ENCODE peak calls at places on chromosomes 4 and X, in six cellular contexts. One of them, this sample, is unnamed.

GRCh38 chrX:18973527-18974192 is 10.3 kb downstream of the PHKA2 start:
- DNase-seq in COR-L47: peak; percentile 30
- DNase-seq in cerebellar nuclear complex: no peak
- DNase-seq in fibroblast of lung: no peak
- DNase-seq in left colon: peak; percentile 36
- DNase-seq in NCI-H748 treated with DMSO at 0.1 percent for 48 hours: peak; percentile 52
- DNase-seq in this sample: no peak

GRCh38 chr4:16124232-16124631 is 40.4 kb upstream of the PROM1 start:
- DNase-seq in COR-L47: peak; percentile 75
- DNase-seq in cerebellar nuclear complex: no peak
- DNase-seq in fibroblast of lung: no peak
- DNase-seq in left colon: no peak
- DNase-seq in NCI-H748 treated with DMSO at 0.1 percent for 48 hours: no peak
- DNase-seq in this sample: no peak

GRCh38 chr4:125283702-125284279 is 31.0 kb upstream of the FAT4 start:
- DNase-seq in COR-L47: no peak
- DNase-seq in cerebellar nuclear complex: no peak
- DNase-seq in fibroblast of lung: peak; percentile 66
- DNase-seq in left colon: no peak
- DNase-seq in NCI-H748 treated with DMSO at 0.1 percent for 48 hours: no peak
- DNase-seq in this sample: peak; percentile 42

GRCh38 chr4:153594208-153594607 is 89.9 kb upstream of the TLR2 start:
- DNase-seq in COR-L47: no peak
- DNase-seq in cerebellar nuclear complex: no peak
- DNase-seq in fibroblast of lung: no peak
- DNase-seq in left colon: no peak
- DNase-seq in NCI-H748 treated with DMSO at 0.1 percent for 48 hours: no peak
- DNase-seq in this sample: peak; percentile 8

GRCh38 chr4:141731481-141731880 is 95.1 kb downstream of the IL15 start:
- DNase-seq in COR-L47: no peak
- DNase-seq in cerebellar nuclear complex: no peak
- DNase-seq in fibroblast of lung: no peak
- DNase-seq in left colon: no peak
- DNase-seq in NCI-H748 treated with DMSO at 0.1 percent for 48 hours: no peak
- DNase-seq in this sample: no peak

GRCh38 chr4:21363701-21364100 is 584.9 kb downstream of the KCNIP4 start:
- DNase-seq in COR-L47: no peak
- DNase-seq in cerebellar nuclear complex: no peak
- DNase-seq in fibroblast of lung: no peak
- DNase-seq in left colon: no peak
- DNase-seq in NCI-H748 treated with DMSO at 0.1 percent for 48 hours: no peak
- DNase-seq in this sample: no peak

GRCh38 chrX:37921758-37922157 is 74.4 kb upstream of the DYNLT3 start:
- DNase-seq in COR-L47: no peak
- DNase-seq in cerebellar nuclear complex: no peak
- DNase-seq in fibroblast of lung: peak; percentile 8
- DNase-seq in left colon: no peak
- DNase-seq in NCI-H748 treated with DMSO at 0.1 percent for 48 hours: no peak
- DNase-seq in this sample: peak; percentile 22

GRCh38 chrX:131745942-131746489 is 202.1 kb downstream of the OR13H1 start:
- DNase-seq in COR-L47: no peak
- DNase-seq in cerebellar nuclear complex: no peak
- DNase-seq in fibroblast of lung: no peak
- DNase-seq in left colon: no peak
- DNase-seq in NCI-H748 treated with DMSO at 0.1 percent for 48 hours: peak; percentile 54
- DNase-seq in this sample: no peak

GRCh38 chrX:118520858-118521206 is 25.2 kb downstream of the DOCK11 start:
- DNase-seq in COR-L47: no peak
- DNase-seq in cerebellar nuclear complex: no peak
- DNase-seq in fibroblast of lung: no peak
- DNase-seq in left colon: no peak
- DNase-seq in NCI-H748 treated with DMSO at 0.1 percent for 48 hours: no peak
- DNase-seq in this sample: no peak

GRCh38 chrX:96447161-96447560 is 237.5 kb upstream of the DIAPH2 start:
- DNase-seq in COR-L47: no peak
- DNase-seq in cerebellar nuclear complex: no peak
- DNase-seq in fibroblast of lung: no peak
- DNase-seq in left colon: no peak
- DNase-seq in NCI-H748 treated with DMSO at 0.1 percent for 48 hours: no peak
- DNase-seq in this sample: no peak

GRCh38 chrX:124212622-124213021 is 119.8 kb upstream of the TEX13D start:
- DNase-seq in COR-L47: no peak
- DNase-seq in cerebellar nuclear complex: no peak
- DNase-seq in fibroblast of lung: no peak
- DNase-seq in left colon: no peak
- DNase-seq in NCI-H748 treated with DMSO at 0.1 percent for 48 hours: no peak
- DNase-seq in this sample: no peak

GRCh38 chr4:154344686-154345085 is 146.9 kb downstream of the DCHS2 start:
- DNase-seq in COR-L47: no peak
- DNase-seq in cerebellar nuclear complex: no peak
- DNase-seq in fibroblast of lung: no peak
- DNase-seq in left colon: no peak
- DNase-seq in NCI-H748 treated with DMSO at 0.1 percent for 48 hours: no peak
- DNase-seq in this sample: no peak

GRCh38 chrX:151973851-151974335 is 583 bp downstream of the GABRE start:
- DNase-seq in COR-L47: no peak
- DNase-seq in cerebellar nuclear complex: no peak
- DNase-seq in fibroblast of lung: no peak
- DNase-seq in left colon: peak; percentile 31
- DNase-seq in NCI-H748 treated with DMSO at 0.1 percent for 48 hours: no peak
- DNase-seq in this sample: peak; percentile 1

GRCh38 chr4:108395786-108396185 is 224.6 kb upstream of the RPL34 start:
- DNase-seq in COR-L47: no peak
- DNase-seq in cerebellar nuclear complex: no peak
- DNase-seq in fibroblast of lung: no peak
- DNase-seq in left colon: no peak
- DNase-seq in NCI-H748 treated with DMSO at 0.1 percent for 48 hours: no peak
- DNase-seq in this sample: no peak

GRCh38 chr4:74934016-74934821 is 1.3 kb downstream of the PARM1 start:
- DNase-seq in COR-L47: peak; percentile 33
- DNase-seq in cerebellar nuclear complex: no peak
- DNase-seq in fibroblast of lung: peak; percentile 47
- DNase-seq in left colon: peak; percentile 68
- DNase-seq in NCI-H748 treated with DMSO at 0.1 percent for 48 hours: peak; percentile 23
- DNase-seq in this sample: peak; percentile 78

GRCh38 chrX:153919281-153919680 is 6.8 kb downstream of the ARHGAP4 start:
- DNase-seq in COR-L47: no peak
- DNase-seq in cerebellar nuclear complex: no peak
- DNase-seq in fibroblast of lung: no peak
- DNase-seq in left colon: no peak
- DNase-seq in NCI-H748 treated with DMSO at 0.1 percent for 48 hours: no peak
- DNase-seq in this sample: no peak

GRCh38 chr4:74258949-74259348 is 49.3 kb upstream of the EPGN start:
- DNase-seq in COR-L47: no peak
- DNase-seq in cerebellar nuclear complex: no peak
- DNase-seq in fibroblast of lung: peak; percentile 47
- DNase-seq in left colon: peak; percentile 16
- DNase-seq in NCI-H748 treated with DMSO at 0.1 percent for 48 hours: no peak
- DNase-seq in this sample: peak; percentile 28

GRCh38 chrX:74270393-74270792 is 33.6 kb upstream of the ZCCHC13 start:
- DNase-seq in COR-L47: no peak
- DNase-seq in cerebellar nuclear complex: no peak
- DNase-seq in fibroblast of lung: no peak
- DNase-seq in left colon: no peak
- DNase-seq in NCI-H748 treated with DMSO at 0.1 percent for 48 hours: no peak
- DNase-seq in this sample: no peak

GRCh38 chr4:67700119-67700873 is 659 bp downstream of the UBA6 start:
- DNase-seq in COR-L47: no peak
- DNase-seq in cerebellar nuclear complex: no peak
- DNase-seq in fibroblast of lung: peak; percentile 17
- DNase-seq in left colon: no peak
- DNase-seq in NCI-H748 treated with DMSO at 0.1 percent for 48 hours: peak; percentile 10
- DNase-seq in this sample: peak; percentile 39

GRCh38 chr4:15343000-15343399 is 84.8 kb upstream of the C1QTNF7 start:
- DNase-seq in COR-L47: no peak
- DNase-seq in cerebellar nuclear complex: no peak
- DNase-seq in fibroblast of lung: no peak
- DNase-seq in left colon: no peak
- DNase-seq in NCI-H748 treated with DMSO at 0.1 percent for 48 hours: no peak
- DNase-seq in this sample: no peak

GRCh38 chr4:54077812-54078211 is 13.4 kb upstream of the CHIC2 start:
- DNase-seq in COR-L47: no peak
- DNase-seq in cerebellar nuclear complex: no peak
- DNase-seq in fibroblast of lung: no peak
- DNase-seq in left colon: no peak
- DNase-seq in NCI-H748 treated with DMSO at 0.1 percent for 48 hours: no peak
- DNase-seq in this sample: no peak

GRCh38 chr4:73499996-73500765 is 18.6 kb downstream of the AFM start:
- DNase-seq in COR-L47: no peak
- DNase-seq in cerebellar nuclear complex: no peak
- DNase-seq in fibroblast of lung: peak; percentile 53
- DNase-seq in left colon: no peak
- DNase-seq in NCI-H748 treated with DMSO at 0.1 percent for 48 hours: no peak
- DNase-seq in this sample: peak; percentile 46

GRCh38 chr4:10033191-10033881 is 12.0 kb upstream of the SLC2A9 start:
- DNase-seq in COR-L47: no peak
- DNase-seq in cerebellar nuclear complex: no peak
- DNase-seq in fibroblast of lung: peak; percentile 23
- DNase-seq in left colon: no peak
- DNase-seq in NCI-H748 treated with DMSO at 0.1 percent for 48 hours: no peak
- DNase-seq in this sample: peak; percentile 16

GRCh38 chrX:39689374-39690104 is 408.2 kb downstream of the BCOR start:
- DNase-seq in COR-L47: no peak
- DNase-seq in cerebellar nuclear complex: no peak
- DNase-seq in fibroblast of lung: no peak
- DNase-seq in left colon: peak; percentile 15
- DNase-seq in NCI-H748 treated with DMSO at 0.1 percent for 48 hours: no peak
- DNase-seq in this sample: no peak

This sample was measured in mesenchymal stem cell.